ENCODE peak calls at places on chromosomes 3 and 15, in six cellular contexts. W, O, Q, M, E and U are unnamed samples.

GRCh38 chr15:68576253-68577236 is 2.2 kb upstream of the CORO2B start:
- DNase-seq in W (peak), O (no peak), Q (peak), M (no peak), E (no peak), U (peak)

GRCh38 chr3:74711913-74712512 is 97.6 kb upstream of the CNTN3 start:
- DNase-seq in W (no peak), O (no peak), Q (no peak), M (no peak), E (no peak), U (no peak)

GRCh38 chr15:41199470-41199869 is 31.1 kb downstream of the EXD1 start:
- DNase-seq in W (no peak), O (no peak), Q (no peak), M (no peak), E (no peak), U (no peak)

GRCh38 chr3:105997466-105997799 is 128.6 kb upstream of the CBLB start:
- DNase-seq in W (no peak), O (no peak), Q (no peak), M (no peak), E (no peak), U (no peak)

GRCh38 chr15:29677871-29678431 is 144.3 kb downstream of the TJP1 start:
- DNase-seq in W (no peak), O (no peak), Q (no peak), M (no peak), E (no peak), U (no peak)

GRCh38 chr15:36905908-36906307 is 194.4 kb downstream of the MEIS2 start:
- DNase-seq in W (no peak), O (no peak), Q (no peak), M (no peak), E (peak), U (no peak)

GRCh38 chr3:22360197-22360596 is 609.2 kb upstream of the ZNF385D start:
- DNase-seq in W (no peak), O (no peak), Q (no peak), M (no peak), E (no peak), U (no peak)

GRCh38 chr15:64597469-64597806 is 137.1 kb downstream of the ZNF609 start:
- DNase-seq in W (no peak), O (no peak), Q (no peak), M (no peak), E (no peak), U (no peak)

GRCh38 chr15:48507416-48508065 is 138.0 kb downstream of the FBN1 start:
- DNase-seq in W (peak), O (no peak), Q (no peak), M (no peak), E (peak), U (peak)

GRCh38 chr3:123409443-123410148 is 39.3 kb downstream of the ADCY5 start:
- DNase-seq in W (no peak), O (no peak), Q (no peak), M (no peak), E (no peak), U (no peak)